ENCODE peak calls at places on chromosomes 5 and 9, in ten cellular contexts. One of them, this sample, is unnamed.

GRCh38 chr5:172579403-172579990 is 61.6 kb upstream of the NEURL1B start:
- DNase-seq in dorsolateral prefrontal cortex: no peak
- DNase-seq in WTC11: no peak
- DNase-seq in neural crest cell: no peak
- DNase-seq in heart right ventricle: no peak
- DNase-seq in GM12892: no peak
- DNase-seq in sciatic nerve: no peak
- DNase-seq in Panc1: no peak
- DNase-seq in occipital lobe: no peak
- DNase-seq in AG04450: no peak
- DNase-seq in this sample: no peak

GRCh38 chr9:93090091-93090655 is 5.8 kb upstream of the CARD19 start:
- DNase-seq in AG04450: no peak
- DNase-seq in sciatic nerve: peak; percentile 15
- DNase-seq in GM12892: no peak
- DNase-seq in WTC11: no peak
- DNase-seq in occipital lobe: no peak
- DNase-seq in neural crest cell: no peak
- DNase-seq in dorsolateral prefrontal cortex: no peak
- DNase-seq in heart right ventricle: no peak
- DNase-seq in Panc1: no peak
- DNase-seq in this sample: no peak

GRCh38 chr9:93266521-93267001 is 82.6 kb downstream of the WNK2 start:
- DNase-seq in neural crest cell: no peak
- DNase-seq in occipital lobe: no peak
- DNase-seq in GM12892: no peak
- DNase-seq in WTC11: no peak
- DNase-seq in heart right ventricle: no peak
- DNase-seq in AG04450: no peak
- DNase-seq in dorsolateral prefrontal cortex: no peak
- DNase-seq in sciatic nerve: no peak
- DNase-seq in Panc1: no peak
- DNase-seq in this sample: no peak

GRCh38 chr5:111099058-111099778 is 7.1 kb downstream of the WDR36 start:
- DNase-seq in neural crest cell: no peak
- DNase-seq in occipital lobe: no peak
- DNase-seq in Panc1: no peak
- DNase-seq in AG04450: no peak
- DNase-seq in heart right ventricle: no peak
- DNase-seq in WTC11: no peak
- DNase-seq in sciatic nerve: no peak
- DNase-seq in GM12892: no peak
- DNase-seq in dorsolateral prefrontal cortex: no peak
- DNase-seq in this sample: peak; percentile 14

GRCh38 chr5:83474170-83474796 is 2.7 kb downstream of the VCAN start:
- DNase-seq in dorsolateral prefrontal cortex: peak; percentile 58
- DNase-seq in neural crest cell: peak; percentile 70
- DNase-seq in WTC11: peak; percentile 89
- DNase-seq in occipital lobe: peak; percentile 11
- DNase-seq in heart right ventricle: peak; percentile 85
- DNase-seq in Panc1: no peak
- DNase-seq in AG04450: peak; percentile 69
- DNase-seq in sciatic nerve: peak; percentile 90
- DNase-seq in GM12892: peak; percentile 48
- DNase-seq in this sample: peak; percentile 93

GRCh38 chr9:112703304-112703703 is 14.6 kb downstream of the INIP start:
- DNase-seq in neural crest cell: no peak
- DNase-seq in sciatic nerve: no peak
- DNase-seq in GM12892: no peak
- DNase-seq in WTC11: no peak
- DNase-seq in Panc1: no peak
- DNase-seq in occipital lobe: no peak
- DNase-seq in AG04450: no peak
- DNase-seq in heart right ventricle: no peak
- DNase-seq in dorsolateral prefrontal cortex: no peak
- DNase-seq in this sample: no peak

GRCh38 chr9:120735415-120736126 is 21.3 kb upstream of the MEGF9 start:
- DNase-seq in WTC11: no peak
- DNase-seq in sciatic nerve: no peak
- DNase-seq in neural crest cell: no peak
- DNase-seq in AG04450: peak; percentile 41
- DNase-seq in Panc1: no peak
- DNase-seq in occipital lobe: no peak
- DNase-seq in dorsolateral prefrontal cortex: no peak
- DNase-seq in heart right ventricle: no peak
- DNase-seq in GM12892: no peak
- DNase-seq in this sample: no peak

GRCh38 chr9:13648676-13649075 is 369.2 kb upstream of the MPDZ start:
- DNase-seq in neural crest cell: no peak
- DNase-seq in heart right ventricle: no peak
- DNase-seq in occipital lobe: no peak
- DNase-seq in AG04450: no peak
- DNase-seq in Panc1: no peak
- DNase-seq in GM12892: no peak
- DNase-seq in dorsolateral prefrontal cortex: no peak
- DNase-seq in WTC11: no peak
- DNase-seq in sciatic nerve: no peak
- DNase-seq in this sample: no peak

GRCh38 chr5:67206381-67207328 is 10.1 kb upstream of the CD180 start:
- DNase-seq in heart right ventricle: no peak
- DNase-seq in neural crest cell: no peak
- DNase-seq in dorsolateral prefrontal cortex: no peak
- DNase-seq in AG04450: no peak
- DNase-seq in Panc1: peak; percentile 96
- DNase-seq in GM12892: peak; percentile 52
- DNase-seq in WTC11: no peak
- DNase-seq in sciatic nerve: no peak
- DNase-seq in occipital lobe: no peak
- DNase-seq in this sample: peak; percentile 97

GRCh38 chr5:73625905-73626811 is at the start of gene ARHGEF28:
- DNase-seq in dorsolateral prefrontal cortex: peak; percentile 38
- DNase-seq in WTC11: peak; percentile 59
- DNase-seq in occipital lobe: peak; percentile 27
- DNase-seq in sciatic nerve: peak; percentile 79
- DNase-seq in heart right ventricle: peak; percentile 50
- DNase-seq in GM12892: peak; percentile 37
- DNase-seq in neural crest cell: peak; percentile 18
- DNase-seq in Panc1: no peak
- DNase-seq in AG04450: no peak
- DNase-seq in this sample: peak; percentile 40

GRCh38 chr9:116959775-116960174 is 272.7 kb downstream of the TRIM32 start:
- DNase-seq in neural crest cell: peak; percentile 67
- DNase-seq in GM12892: no peak
- DNase-seq in occipital lobe: no peak
- DNase-seq in WTC11: peak; percentile 38
- DNase-seq in sciatic nerve: no peak
- DNase-seq in dorsolateral prefrontal cortex: peak; percentile 53
- DNase-seq in heart right ventricle: no peak
- DNase-seq in Panc1: no peak
- DNase-seq in AG04450: no peak
- DNase-seq in this sample: peak; percentile 32

GRCh38 chr9:79189511-79189924 is 382.2 kb upstream of the TLE4 start:
- DNase-seq in heart right ventricle: no peak
- DNase-seq in AG04450: peak; percentile 63
- DNase-seq in occipital lobe: no peak
- DNase-seq in neural crest cell: no peak
- DNase-seq in Panc1: no peak
- DNase-seq in dorsolateral prefrontal cortex: no peak
- DNase-seq in GM12892: no peak
- DNase-seq in sciatic nerve: no peak
- DNase-seq in WTC11: no peak
- DNase-seq in this sample: peak; percentile 99

GRCh38 chr5:168750926-168751325 is 171.8 kb upstream of the PANK3 start:
- DNase-seq in neural crest cell: no peak
- DNase-seq in occipital lobe: no peak
- DNase-seq in WTC11: no peak
- DNase-seq in Panc1: no peak
- DNase-seq in AG04450: no peak
- DNase-seq in dorsolateral prefrontal cortex: no peak
- DNase-seq in heart right ventricle: no peak
- DNase-seq in sciatic nerve: no peak
- DNase-seq in GM12892: no peak
- DNase-seq in this sample: no peak

GRCh38 chr5:80569961-80570786 is at the start of gene ANKRD34B:
- DNase-seq in occipital lobe: no peak
- DNase-seq in AG04450: no peak
- DNase-seq in dorsolateral prefrontal cortex: no peak
- DNase-seq in WTC11: peak; percentile 80
- DNase-seq in GM12892: peak; percentile 51
- DNase-seq in neural crest cell: peak; percentile 17
- DNase-seq in sciatic nerve: no peak
- DNase-seq in heart right ventricle: no peak
- DNase-seq in Panc1: no peak
- DNase-seq in this sample: no peak

GRCh38 chr5:175902013-175902412 is 30.6 kb downstream of the CPLX2 start:
- DNase-seq in Panc1: no peak
- DNase-seq in heart right ventricle: no peak
- DNase-seq in neural crest cell: no peak
- DNase-seq in WTC11: no peak
- DNase-seq in occipital lobe: no peak
- DNase-seq in GM12892: no peak
- DNase-seq in sciatic nerve: no peak
- DNase-seq in dorsolateral prefrontal cortex: no peak
- DNase-seq in AG04450: no peak
- DNase-seq in this sample: no peak

GRCh38 chr9:82894961-82895902 is 167.7 kb downstream of the RASEF start:
- DNase-seq in Panc1: no peak
- DNase-seq in AG04450: no peak
- DNase-seq in sciatic nerve: no peak
- DNase-seq in heart right ventricle: no peak
- DNase-seq in GM12892: no peak
- DNase-seq in WTC11: no peak
- DNase-seq in neural crest cell: no peak
- DNase-seq in dorsolateral prefrontal cortex: no peak
- DNase-seq in occipital lobe: no peak
- DNase-seq in this sample: no peak

GRCh38 chr5:133366966-133367365 is 245.4 kb downstream of the FSTL4 start:
- DNase-seq in occipital lobe: no peak
- DNase-seq in AG04450: no peak
- DNase-seq in neural crest cell: no peak
- DNase-seq in heart right ventricle: no peak
- DNase-seq in dorsolateral prefrontal cortex: no peak
- DNase-seq in sciatic nerve: no peak
- DNase-seq in Panc1: no peak
- DNase-seq in WTC11: no peak
- DNase-seq in GM12892: no peak
- DNase-seq in this sample: no peak

GRCh38 chr9:19485193-19485592 is 76.4 kb downstream of the ACER2 start:
- DNase-seq in heart right ventricle: no peak
- DNase-seq in occipital lobe: no peak
- DNase-seq in dorsolateral prefrontal cortex: no peak
- DNase-seq in GM12892: no peak
- DNase-seq in WTC11: no peak
- DNase-seq in Panc1: no peak
- DNase-seq in AG04450: no peak
- DNase-seq in sciatic nerve: no peak
- DNase-seq in neural crest cell: no peak
- DNase-seq in this sample: no peak

GRCh38 chr5:7397005-7397546 is 1.1 kb downstream of the ADCY2 start:
- DNase-seq in neural crest cell: no peak
- DNase-seq in AG04450: no peak
- DNase-seq in heart right ventricle: no peak
- DNase-seq in dorsolateral prefrontal cortex: no peak
- DNase-seq in GM12892: no peak
- DNase-seq in Panc1: no peak
- DNase-seq in occipital lobe: no peak
- DNase-seq in WTC11: no peak
- DNase-seq in sciatic nerve: no peak
- DNase-seq in this sample: peak; percentile 25

GRCh38 chr5:129500101-129500500 is 40.0 kb downstream of the ADAMTS19 start:
- DNase-seq in neural crest cell: no peak
- DNase-seq in occipital lobe: no peak
- DNase-seq in WTC11: no peak
- DNase-seq in heart right ventricle: no peak
- DNase-seq in dorsolateral prefrontal cortex: no peak
- DNase-seq in AG04450: no peak
- DNase-seq in GM12892: no peak
- DNase-seq in Panc1: no peak
- DNase-seq in sciatic nerve: no peak
- DNase-seq in this sample: no peak

GRCh38 chr5:8756498-8757084 is 789.3 kb downstream of the SEMA5A start:
- DNase-seq in Panc1: peak; percentile 41
- DNase-seq in WTC11: peak; percentile 25
- DNase-seq in occipital lobe: peak; percentile 18
- DNase-seq in dorsolateral prefrontal cortex: peak; percentile 38
- DNase-seq in neural crest cell: peak; percentile 28
- DNase-seq in GM12892: no peak
- DNase-seq in sciatic nerve: no peak
- DNase-seq in heart right ventricle: no peak
- DNase-seq in AG04450: no peak
- DNase-seq in this sample: peak; percentile 29

GRCh38 chr9:96853711-96854072 is 622 bp downstream of the ZNF782 start:
- DNase-seq in WTC11: no peak
- DNase-seq in heart right ventricle: no peak
- DNase-seq in sciatic nerve: no peak
- DNase-seq in neural crest cell: no peak
- DNase-seq in occipital lobe: no peak
- DNase-seq in AG04450: no peak
- DNase-seq in GM12892: no peak
- DNase-seq in Panc1: no peak
- DNase-seq in dorsolateral prefrontal cortex: no peak
- DNase-seq in this sample: no peak

This sample was measured in astrocyte.